ENCODE peak calls at places on chromosomes 1 and 21, in nine cellular contexts. One of them, this sample, is unnamed.

GRCh38 chr1:95650631-95651030 is 416.6 kb downstream of the RWDD3 start:
- DNase-seq in A673: peak
- DNase-seq in pancreas: no peak
- DNase-seq in fibroblast of the aortic adventitia: no peak
- DNase-seq in stomach: no peak
- DNase-seq in Peyer's patch: no peak
- DNase-seq in PC-3: peak
- DNase-seq in MM.1S: no peak
- DNase-seq in RWPE2: no peak
- DNase-seq in this sample: no peak

GRCh38 chr21:34337741-34338140 is 26.1 kb upstream of the KCNE2 start:
- DNase-seq in A673: no peak
- DNase-seq in pancreas: no peak
- DNase-seq in fibroblast of the aortic adventitia: no peak
- DNase-seq in stomach: no peak
- DNase-seq in Peyer's patch: no peak
- DNase-seq in PC-3: peak
- DNase-seq in MM.1S: no peak
- DNase-seq in RWPE2: no peak
- DNase-seq in this sample: no peak

GRCh38 chr21:45184869-45185268 is 102.8 kb downstream of the POFUT2 start:
- DNase-seq in A673: no peak
- DNase-seq in pancreas: no peak
- DNase-seq in fibroblast of the aortic adventitia: no peak
- DNase-seq in stomach: no peak
- DNase-seq in Peyer's patch: no peak
- DNase-seq in PC-3: no peak
- DNase-seq in MM.1S: no peak
- DNase-seq in RWPE2: no peak
- DNase-seq in this sample: no peak

GRCh38 chr1:78038491-78038939 is 7.3 kb upstream of the GIPC2 start:
- DNase-seq in A673: no peak
- DNase-seq in pancreas: no peak
- DNase-seq in fibroblast of the aortic adventitia: peak
- DNase-seq in stomach: no peak
- DNase-seq in Peyer's patch: no peak
- DNase-seq in PC-3: peak
- DNase-seq in MM.1S: no peak
- DNase-seq in RWPE2: no peak
- DNase-seq in this sample: peak

GRCh38 chr1:23470282-23471070 is 13.5 kb downstream of the ASAP3 start:
- DNase-seq in A673: no peak
- DNase-seq in pancreas: no peak
- DNase-seq in fibroblast of the aortic adventitia: peak
- DNase-seq in stomach: no peak
- DNase-seq in Peyer's patch: no peak
- DNase-seq in PC-3: no peak
- DNase-seq in MM.1S: no peak
- DNase-seq in RWPE2: no peak
- DNase-seq in this sample: peak

GRCh38 chr1:920506-920905 is 3.2 kb upstream of the SAMD11 start:
- DNase-seq in A673: no peak
- DNase-seq in pancreas: peak
- DNase-seq in fibroblast of the aortic adventitia: no peak
- DNase-seq in stomach: no peak
- DNase-seq in Peyer's patch: no peak
- DNase-seq in PC-3: no peak
- DNase-seq in MM.1S: no peak
- DNase-seq in RWPE2: no peak
- DNase-seq in this sample: no peak

GRCh38 chr1:67674260-67675011 is 10.6 kb upstream of the GADD45A start:
- DNase-seq in A673: peak
- DNase-seq in pancreas: no peak
- DNase-seq in fibroblast of the aortic adventitia: peak
- DNase-seq in stomach: no peak
- DNase-seq in Peyer's patch: no peak
- DNase-seq in PC-3: no peak
- DNase-seq in MM.1S: peak
- DNase-seq in RWPE2: no peak
- DNase-seq in this sample: peak

GRCh38 chr1:22769932-22770331 is 59.3 kb downstream of the EPHB2 start:
- DNase-seq in A673: no peak
- DNase-seq in pancreas: no peak
- DNase-seq in fibroblast of the aortic adventitia: no peak
- DNase-seq in stomach: no peak
- DNase-seq in Peyer's patch: no peak
- DNase-seq in PC-3: no peak
- DNase-seq in MM.1S: no peak
- DNase-seq in RWPE2: no peak
- DNase-seq in this sample: no peak

GRCh38 chr1:161018631-161018930 is 2.4 kb downstream of the F11R start:
- DNase-seq in A673: no peak
- DNase-seq in pancreas: no peak
- DNase-seq in fibroblast of the aortic adventitia: no peak
- DNase-seq in stomach: no peak
- DNase-seq in Peyer's patch: no peak
- DNase-seq in PC-3: no peak
- DNase-seq in MM.1S: peak
- DNase-seq in RWPE2: no peak
- DNase-seq in this sample: no peak
- TF ChIP-seq CTCF in A673: no peak
- TF ChIP-seq CTCF in pancreas: no peak
- TF ChIP-seq CTCF in fibroblast of the aortic adventitia: no peak
- TF ChIP-seq CTCF in stomach: no peak
- TF ChIP-seq CTCF in Peyer's patch: no peak
- TF ChIP-seq CTCF in PC-3: no peak
- TF ChIP-seq CTCF in MM.1S: no peak
- TF ChIP-seq CTCF in RWPE2: no peak
- TF ChIP-seq CTCF in this sample: no peak

GRCh38 chr1:79792212-79792575 is 785.7 kb upstream of the ADGRL4 start:
- DNase-seq in A673: no peak
- DNase-seq in pancreas: no peak
- DNase-seq in fibroblast of the aortic adventitia: peak
- DNase-seq in stomach: no peak
- DNase-seq in Peyer's patch: no peak
- DNase-seq in PC-3: no peak
- DNase-seq in MM.1S: no peak
- DNase-seq in RWPE2: no peak
- DNase-seq in this sample: peak
- H3K4me3 ChIP-seq in A673: no peak
- H3K4me3 ChIP-seq in pancreas: no peak
- H3K4me3 ChIP-seq in fibroblast of the aortic adventitia: no peak
- H3K4me3 ChIP-seq in stomach: no peak
- H3K4me3 ChIP-seq in Peyer's patch: no peak
- H3K4me3 ChIP-seq in PC-3: no peak
- H3K4me3 ChIP-seq in MM.1S: no peak
- H3K4me3 ChIP-seq in RWPE2: no peak
- H3K4me3 ChIP-seq in this sample: no peak

GRCh38 chr21:46661211-46661625 is 25.7 kb downstream of the PRMT2 start:
- DNase-seq in A673: peak
- DNase-seq in pancreas: peak
- DNase-seq in fibroblast of the aortic adventitia: peak
- DNase-seq in stomach: peak
- DNase-seq in Peyer's patch: no peak
- DNase-seq in PC-3: no peak
- DNase-seq in MM.1S: peak
- DNase-seq in RWPE2: no peak
- DNase-seq in this sample: peak
- TF ChIP-seq CTCF in A673: peak
- TF ChIP-seq CTCF in pancreas: peak
- TF ChIP-seq CTCF in fibroblast of the aortic adventitia: peak
- TF ChIP-seq CTCF in stomach: peak
- TF ChIP-seq CTCF in Peyer's patch: no peak
- TF ChIP-seq CTCF in PC-3: no peak
- TF ChIP-seq CTCF in MM.1S: peak
- TF ChIP-seq CTCF in RWPE2: peak
- TF ChIP-seq CTCF in this sample: peak

GRCh38 chr1:147591993-147592392 is 50.7 kb downstream of the BCL9 start:
- DNase-seq in A673: no peak
- DNase-seq in pancreas: no peak
- DNase-seq in fibroblast of the aortic adventitia: no peak
- DNase-seq in stomach: no peak
- DNase-seq in Peyer's patch: no peak
- DNase-seq in PC-3: no peak
- DNase-seq in MM.1S: no peak
- DNase-seq in RWPE2: no peak
- DNase-seq in this sample: no peak
- H3K4me3 ChIP-seq in A673: no peak
- H3K4me3 ChIP-seq in pancreas: no peak
- H3K4me3 ChIP-seq in fibroblast of the aortic adventitia: no peak
- H3K4me3 ChIP-seq in stomach: no peak
- H3K4me3 ChIP-seq in Peyer's patch: no peak
- H3K4me3 ChIP-seq in PC-3: no peak
- H3K4me3 ChIP-seq in MM.1S: no peak
- H3K4me3 ChIP-seq in RWPE2: no peak
- H3K4me3 ChIP-seq in this sample: no peak

GRCh38 chr1:81811757-81812371 is 11.1 kb downstream of the ADGRL2 start:
- DNase-seq in A673: no peak
- DNase-seq in pancreas: no peak
- DNase-seq in fibroblast of the aortic adventitia: peak
- DNase-seq in stomach: no peak
- DNase-seq in Peyer's patch: no peak
- DNase-seq in PC-3: peak
- DNase-seq in MM.1S: peak
- DNase-seq in RWPE2: no peak
- DNase-seq in this sample: peak
- TF ChIP-seq CTCF in A673: peak
- TF ChIP-seq CTCF in pancreas: no peak
- TF ChIP-seq CTCF in fibroblast of the aortic adventitia: peak
- TF ChIP-seq CTCF in stomach: no peak
- TF ChIP-seq CTCF in Peyer's patch: no peak
- TF ChIP-seq CTCF in PC-3: peak
- TF ChIP-seq CTCF in MM.1S: peak
- TF ChIP-seq CTCF in RWPE2: peak
- TF ChIP-seq CTCF in this sample: peak

DNA sequence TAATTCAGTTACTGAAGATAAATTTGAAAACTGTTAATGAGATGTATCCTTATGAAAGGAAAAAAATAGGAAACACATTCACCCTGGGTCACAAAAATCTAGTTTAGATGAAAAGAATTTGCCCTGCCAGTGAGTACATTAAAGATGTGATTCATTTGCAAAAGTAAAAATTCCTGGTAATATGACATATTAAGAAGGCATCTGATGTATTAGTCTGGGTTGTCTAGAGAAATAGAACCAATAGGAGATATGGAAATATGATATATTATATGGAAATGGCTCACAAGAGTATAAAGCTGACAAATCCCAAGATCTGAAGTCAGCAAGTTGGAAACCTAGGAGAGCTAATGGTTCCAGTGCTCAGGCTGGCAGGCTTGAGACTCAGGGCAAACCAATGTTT is 153.8 kb downstream of the MRPL39 start:
- DNase-seq in A673: no peak
- DNase-seq in pancreas: no peak
- DNase-seq in fibroblast of the aortic adventitia: peak
- DNase-seq in stomach: no peak
- DNase-seq in Peyer's patch: no peak
- DNase-seq in PC-3: peak
- DNase-seq in MM.1S: no peak
- DNase-seq in RWPE2: no peak
- DNase-seq in this sample: no peak
- H3K4me3 ChIP-seq in A673: no peak
- H3K4me3 ChIP-seq in pancreas: no peak
- H3K4me3 ChIP-seq in fibroblast of the aortic adventitia: no peak
- H3K4me3 ChIP-seq in stomach: no peak
- H3K4me3 ChIP-seq in Peyer's patch: no peak
- H3K4me3 ChIP-seq in PC-3: no peak
- H3K4me3 ChIP-seq in MM.1S: no peak
- H3K4me3 ChIP-seq in RWPE2: no peak
- H3K4me3 ChIP-seq in this sample: no peak

DNA sequence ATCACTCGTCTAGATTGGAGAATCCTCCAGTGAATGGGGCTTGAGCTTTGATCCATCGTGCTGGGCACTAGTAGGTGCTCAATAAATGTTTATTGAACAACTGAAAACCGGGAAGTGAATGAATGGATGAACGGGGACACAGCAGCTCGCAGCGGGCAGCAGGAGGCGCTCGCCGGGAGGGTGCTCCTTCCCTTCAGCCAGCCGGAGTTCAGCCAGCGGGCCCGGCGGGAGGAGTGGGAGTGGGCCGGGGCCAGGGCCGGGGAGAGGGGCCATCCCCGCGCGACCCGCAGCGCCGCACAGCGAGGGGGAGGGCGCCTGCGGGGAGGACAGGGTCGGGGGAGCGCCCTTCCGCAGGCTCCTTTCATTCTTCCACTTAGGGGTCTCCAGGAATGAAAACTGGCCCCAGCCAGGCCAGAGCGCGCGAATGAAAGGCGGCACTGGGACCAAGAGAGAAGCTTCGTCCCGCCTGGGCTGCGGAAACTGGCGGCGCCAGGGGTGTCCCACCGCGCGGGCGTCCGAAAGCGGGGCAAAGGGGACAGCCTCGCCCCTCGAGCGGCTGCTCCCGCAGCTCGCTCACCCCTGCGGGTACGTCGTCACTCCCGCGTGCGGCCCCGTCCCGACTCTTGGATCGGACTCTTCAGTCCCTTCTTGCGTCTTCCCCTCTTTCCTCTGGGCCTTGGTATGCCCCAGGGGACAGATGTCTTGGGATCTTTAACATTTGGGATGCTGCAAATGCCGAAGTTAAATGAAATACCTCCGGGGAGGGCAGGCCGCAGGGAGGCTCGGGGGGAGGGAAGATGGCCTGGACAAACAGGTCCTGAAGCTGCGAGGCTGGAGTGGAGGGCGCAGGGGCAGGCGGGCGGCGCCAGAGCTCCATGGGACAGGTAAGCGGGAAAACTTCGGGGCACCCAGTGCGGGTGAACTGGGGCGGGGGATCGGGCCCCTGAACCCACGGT is 3.6 kb upstream of the INAVA start:
- DNase-seq in A673: peak
- DNase-seq in pancreas: peak
- DNase-seq in fibroblast of the aortic adventitia: peak
- DNase-seq in stomach: no peak
- DNase-seq in Peyer's patch: peak
- DNase-seq in PC-3: peak
- DNase-seq in MM.1S: peak
- DNase-seq in RWPE2: no peak
- DNase-seq in this sample: peak
- TF ChIP-seq CTCF in A673: peak
- TF ChIP-seq CTCF in pancreas: peak
- TF ChIP-seq CTCF in fibroblast of the aortic adventitia: peak
- TF ChIP-seq CTCF in stomach: no peak
- TF ChIP-seq CTCF in Peyer's patch: no peak
- TF ChIP-seq CTCF in PC-3: peak
- TF ChIP-seq CTCF in MM.1S: peak
- TF ChIP-seq CTCF in RWPE2: peak
- TF ChIP-seq CTCF in this sample: peak

DNA sequence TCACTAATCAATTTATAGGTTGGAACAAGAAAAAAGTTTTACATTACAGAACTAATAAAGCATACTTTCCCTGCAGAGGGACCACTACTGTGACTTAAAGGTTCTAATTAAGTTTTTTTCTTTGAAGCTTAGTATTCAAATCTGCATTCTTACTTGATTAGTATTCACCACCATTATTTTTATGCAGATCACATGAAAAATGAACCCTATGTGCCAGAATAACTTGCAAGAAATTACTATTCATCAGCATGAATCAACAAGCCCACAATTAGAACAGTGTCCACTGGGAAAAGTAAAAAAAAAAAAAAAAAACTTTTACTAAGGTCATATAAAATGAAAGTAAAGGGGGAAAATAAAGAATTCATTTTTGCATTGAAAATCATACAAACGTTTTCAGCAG is 90.8 kb downstream of the SMYD3 start:
- DNase-seq in A673: no peak
- DNase-seq in pancreas: no peak
- DNase-seq in fibroblast of the aortic adventitia: no peak
- DNase-seq in stomach: no peak
- DNase-seq in Peyer's patch: no peak
- DNase-seq in PC-3: no peak
- DNase-seq in MM.1S: no peak
- DNase-seq in RWPE2: no peak
- DNase-seq in this sample: no peak
- H3K4me3 ChIP-seq in A673: no peak
- H3K4me3 ChIP-seq in pancreas: no peak
- H3K4me3 ChIP-seq in fibroblast of the aortic adventitia: no peak
- H3K4me3 ChIP-seq in stomach: no peak
- H3K4me3 ChIP-seq in Peyer's patch: no peak
- H3K4me3 ChIP-seq in PC-3: no peak
- H3K4me3 ChIP-seq in MM.1S: no peak
- H3K4me3 ChIP-seq in RWPE2: no peak
- H3K4me3 ChIP-seq in this sample: no peak

This sample was measured in astrocyte of the spinal cord.